ENCODE peak calls at places on chromosomes 11 and 22, in five cellular contexts. I is uterus, A is gastrocnemius medialis, B is A549, D is IMR-90. W is an unnamed sample.
A peak's percentile ranks its signal among the peaks of the same experiment; 100 is the strongest.

GRCh38 chr11:69055598-69056516 is 7.1 kb downstream of the TPCN2 start:
- DNase-seq in I (no peak), A (peak; percentile 20), B (no peak), D (no peak), W (no peak)

GRCh38 chr11:34140149-34140548 is 34.7 kb downstream of the NAT10 start:
- DNase-seq in I (no peak), A (no peak), B (no peak), D (no peak), W (no peak)

GRCh38 chr11:55707029-55707428 is 45.0 kb downstream of the OR4C6 start:
- DNase-seq in I (no peak), A (no peak), B (peak; percentile 4), D (peak; percentile 33), W (no peak)

GRCh38 chr22:45358127-45358526 is 48.4 kb downstream of the FAM118A start:
- DNase-seq in I (no peak), A (no peak), B (no peak), D (no peak), W (no peak)

GRCh38 chr11:64545605-64546004 is 45.4 kb upstream of the SLC22A12 start:
- DNase-seq in I (no peak), A (no peak), B (peak; percentile 79), D (peak; percentile 69), W (no peak)

GRCh38 chr11:34614334-34615113 is 6.4 kb upstream of the EHF start:
- DNase-seq in I (no peak), A (no peak), B (no peak), D (peak; percentile 35), W (no peak)

GRCh38 chr22:46096706-46097230 is 53.6 kb upstream of the PPARA start:
- DNase-seq in I (no peak), A (no peak), B (no peak), D (no peak), W (no peak)

GRCh38 chr11:78926633-78927347 is 352.1 kb upstream of the NARS2 start:
- DNase-seq in I (no peak), A (no peak), B (no peak), D (peak; percentile 69), W (no peak)

GRCh38 chr11:57260937-57261783 is 24.1 kb upstream of the APLNR start:
- DNase-seq in I (no peak), A (no peak), B (no peak), D (no peak), W (no peak)

GRCh38 chr22:26570126-26570525 is 19.8 kb downstream of the TPST2 start:
- DNase-seq in I (no peak), A (no peak), B (no peak), D (no peak), W (no peak)

GRCh38 chr11:128919192-128919591 is 23.5 kb downstream of the TP53AIP1 start:
- DNase-seq in I (no peak), A (no peak), B (no peak), D (no peak), W (no peak)

GRCh38 chr11:115920087-115920461 is 415.9 kb upstream of the CADM1 start:
- DNase-seq in I (no peak), A (no peak), B (no peak), D (peak; percentile 67), W (no peak)

GRCh38 chr11:94149435-94149834 is 20.8 kb downstream of the PANX1 start:
- DNase-seq in I (no peak), A (no peak), B (no peak), D (peak; percentile 93), W (no peak)

GRCh38 chr22:30104501-30105156 is 24.4 kb downstream of the HORMAD2 start:
- DNase-seq in I (no peak), A (no peak), B (no peak), D (peak; percentile 54), W (no peak)

GRCh38 chr11:99020324-99021225 is at the start of gene CNTN5:
- DNase-seq in I (peak; percentile 20), A (no peak), B (peak; percentile 0), D (peak; percentile 5), W (no peak)

GRCh38 chr11:131512228-131512627 is 141.8 kb downstream of the NTM start:
- DNase-seq in I (no peak), A (no peak), B (no peak), D (no peak), W (no peak)

GRCh38 chr11:61035086-61035835 is 63.8 kb downstream of the CD6 start:
- DNase-seq in I (no peak), A (no peak), B (no peak), D (no peak), W (no peak)

GRCh38 chr11:61037694-61038093 is 64.6 kb upstream of the CD5 start:
- DNase-seq in I (no peak), A (no peak), B (no peak), D (no peak), W (peak; percentile 46)

GRCh38 chr11:61028135-61028729 is 56.8 kb downstream of the CD6 start:
- DNase-seq in I (no peak), A (no peak), B (no peak), D (no peak), W (no peak)

GRCh38 chr11:61027141-61027840 is 55.8 kb downstream of the CD6 start:
- DNase-seq in I (no peak), A (no peak), B (no peak), D (no peak), W (no peak)

DNA sequence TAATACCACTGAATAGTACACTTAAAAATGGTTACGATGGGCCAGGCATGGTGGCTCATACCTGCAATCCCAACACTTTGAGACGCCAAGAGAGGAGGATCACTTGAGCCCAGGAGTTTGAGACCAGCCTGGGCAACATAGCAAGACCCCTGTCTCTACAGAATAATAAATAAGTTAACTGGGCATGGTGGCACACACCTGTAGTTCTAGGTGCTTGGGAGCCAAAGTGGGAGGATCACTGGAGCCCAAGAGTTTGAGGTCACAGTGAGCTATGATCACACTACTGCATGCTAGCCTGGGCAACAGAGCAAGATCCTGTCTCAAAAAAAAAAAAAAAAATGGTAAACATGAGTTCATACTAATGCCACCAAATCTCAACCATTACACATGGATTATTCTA is 61.3 kb downstream of the CD6 start:
- DNase-seq in I (no peak), A (no peak), B (no peak), D (no peak), W (no peak)
- TF ChIP-seq POLR2A in I (no peak), A (no peak), B (no peak), D (no peak), W (no peak)

DNA sequence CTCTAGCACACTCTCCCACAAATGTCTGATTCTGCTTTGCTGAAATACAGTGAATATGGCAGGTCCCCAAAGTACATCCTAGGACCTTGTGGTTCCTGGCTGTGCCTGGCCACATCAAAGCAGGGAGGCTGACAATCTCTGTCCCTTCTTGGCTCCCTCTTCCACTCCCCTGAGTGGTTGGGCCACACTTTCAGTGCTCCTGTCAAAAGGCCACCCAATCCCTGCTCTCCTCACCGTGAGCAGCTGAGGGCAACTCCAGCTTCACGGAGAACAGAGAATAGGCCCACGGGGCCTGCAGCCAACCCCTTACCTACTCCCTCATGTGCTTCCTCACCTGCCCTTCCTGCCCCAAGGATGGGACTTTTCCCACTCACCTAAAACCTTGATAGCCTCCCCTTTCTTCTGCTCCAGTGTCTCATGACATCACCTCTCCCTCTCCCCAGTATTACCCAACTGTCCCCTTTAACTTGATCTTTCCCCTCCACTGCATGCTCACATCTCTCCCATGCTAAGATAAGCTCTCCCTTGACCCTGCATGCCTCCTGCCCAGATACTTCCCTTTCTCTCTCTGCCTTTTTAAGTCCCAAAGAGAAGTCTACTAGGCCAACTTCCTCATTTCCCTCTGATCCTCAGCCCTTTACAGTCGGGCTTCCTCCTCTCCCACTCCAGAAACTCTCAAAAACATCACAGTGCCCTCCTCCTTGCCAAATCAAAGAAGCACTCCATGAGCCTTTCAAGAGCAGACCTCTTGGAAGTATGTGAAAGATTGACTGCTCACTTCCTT is 14.7 kb downstream of the CD3E start:
- DNase-seq in I (no peak), A (no peak), B (no peak), D (no peak), W (no peak)
- H3K4me1 ChIP-seq in I (no peaks in the 10 kb centered on the region), A (no peaks in the 10 kb centered on the region), B (peaks cover 6% of the 10 kb centered on the region), D (no peaks in the 10 kb centered on the region), W (no peaks in the 10 kb centered on the region)

GRCh38 chr11:16791494-16791961 is 53.1 kb downstream of the C11orf58 start:
- DNase-seq in I (no peak), A (no peak), B (peak; percentile 68), D (peak; percentile 95), W (no peak)
- TF ChIP-seq POLR2A in I (no peak), A (no peak), B (no peak), D (no peak), W (no peak)

GRCh38 chr11:44611088-44611487 is 45.6 kb downstream of the CD82 start:
- DNase-seq in I (no peak), A (peak; percentile 34), B (no peak), D (no peak), W (no peak)

GRCh38 chr11:44609028-44609782 is 43.7 kb downstream of the CD82 start:
- DNase-seq in I (no peak), A (no peak), B (no peak), D (no peak), W (no peak)

GRCh38 chr11:44609783-44610155 is 44.3 kb downstream of the CD82 start:
- DNase-seq in I (no peak), A (no peak), B (no peak), D (no peak), W (no peak)

GRCh38 chr11:44611687-44612437 is 46.4 kb downstream of the CD82 start:
- DNase-seq in I (no peak), A (no peak), B (no peak), D (no peak), W (no peak)

DNA sequence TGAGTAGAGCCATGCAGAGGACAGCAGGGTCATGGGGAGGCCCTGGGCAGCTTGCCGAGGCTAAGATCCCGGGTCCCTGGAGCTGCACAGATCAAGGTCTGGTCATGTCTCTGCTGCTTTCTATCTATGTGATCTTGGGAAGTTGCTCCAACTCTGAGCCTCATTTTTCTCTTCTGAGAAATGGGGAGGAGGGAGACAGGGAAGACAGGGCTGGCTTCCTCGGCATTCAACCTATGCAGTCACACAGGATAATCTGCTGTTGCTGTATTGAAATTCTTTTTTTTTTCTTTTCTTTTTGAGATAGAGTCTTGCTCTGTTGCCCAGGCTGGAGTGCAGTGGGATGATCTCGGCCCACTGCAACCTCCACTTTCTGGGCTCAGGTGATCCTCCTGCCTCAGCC is 45.1 kb downstream of the CD82 start:
- DNase-seq in I (no peak), A (no peak), B (no peak), D (no peak), W (no peak)
- H3K4me1 ChIP-seq in I (no peaks in the 10 kb centered on the region), A (peaks cover 7% of the 10 kb centered on the region), B (peaks cover 12% of the 10 kb centered on the region), D (peaks cover 24% of the 10 kb centered on the region), W (peaks cover 15% of the 10 kb centered on the region)

DNA sequence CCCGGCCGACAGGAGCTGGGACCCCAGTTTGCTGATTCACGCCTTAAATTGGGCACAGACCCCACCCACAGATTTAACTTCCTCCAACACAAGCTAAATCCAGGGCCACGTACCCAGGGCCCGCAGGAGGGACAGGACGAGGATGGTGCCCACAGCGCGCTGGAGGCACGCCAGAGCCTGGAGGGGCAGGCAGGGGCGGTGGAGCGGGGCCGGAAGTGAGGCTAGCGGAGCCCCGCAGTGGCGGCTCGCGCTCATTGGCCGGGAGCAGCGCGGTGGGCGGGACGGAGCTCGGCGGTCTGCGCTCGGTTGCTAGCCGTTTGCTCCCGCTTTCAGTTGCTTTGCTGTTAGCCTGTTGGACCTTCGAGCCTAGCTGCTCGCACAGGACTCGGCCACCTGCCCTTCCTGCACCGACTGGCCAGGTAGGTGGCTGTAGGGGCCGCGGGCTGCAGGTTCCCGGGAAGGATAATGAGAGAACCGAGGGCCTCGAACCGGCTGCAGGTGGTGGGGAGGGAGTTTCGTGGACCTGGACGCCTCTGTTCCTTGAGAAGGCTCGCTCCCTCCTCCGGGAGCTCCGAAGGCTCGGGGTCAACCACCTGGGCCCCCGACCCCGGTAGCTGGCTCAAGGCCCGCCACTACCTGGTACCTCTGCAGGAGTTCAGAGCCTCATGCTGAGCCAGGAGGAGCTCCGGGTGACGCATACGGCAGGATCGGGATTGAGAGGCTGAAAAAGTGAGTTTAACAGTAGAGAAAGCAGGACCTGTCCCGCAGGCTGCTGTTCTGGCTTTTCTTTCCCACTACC is at the start of gene CCDC134:
- DNase-seq in I (peak; percentile 90), A (peak; percentile 80), B (peak; percentile 82), D (peak; percentile 64), W (peak; percentile 90)
- TF ChIP-seq POLR2A in I (peak; percentile 78), A (peak; percentile 79), B (peak; percentile 84), D (peak; percentile 67), W (peak; percentile 60)